ENCODE peak calls at places on chromosomes 2 and 18, in ten cellular contexts. G, Y, K, F, E, C, J, T, N and H are unnamed samples.

GRCh38 chr18:57497372-57498294 is 62.5 kb downstream of the ONECUT2 start:
- DNase-seq in G (no peak), Y (no peak), K (peak; percentile 46), F (peak; percentile 24), E (no peak), C (no peak), J (no peak), T (no peak), N (no peak), H (no peak)

GRCh38 chr2:98394595-98395153 is 48.4 kb downstream of the CNGA3 start:
- DNase-seq in G (no peak), Y (no peak), K (peak; percentile 8), F (peak; percentile 12), E (no peak), C (peak; percentile 51), J (no peak), T (no peak), N (no peak), H (no peak)

GRCh38 chr2:101704046-101704466 is 6.5 kb downstream of the MAP4K4 start:
- DNase-seq in G (no peak), Y (no peak), K (peak; percentile 95), F (peak; percentile 77), E (no peak), C (peak; percentile 80), J (no peak), T (peak; percentile 35), N (no peak), H (no peak)

GRCh38 chr2:25279091-25279651 is 62.6 kb downstream of the DNMT3A start:
- DNase-seq in G (peak; percentile 71), Y (no peak), K (peak; percentile 28), F (no peak), E (no peak), C (peak; percentile 48), J (no peak), T (no peak), N (no peak), H (no peak)

GRCh38 chr2:220932041-220932440 is 640.1 kb downstream of the EPHA4 start:
- DNase-seq in G (no peak), Y (no peak), K (no peak), F (no peak), E (no peak), C (no peak), J (no peak), T (no peak), N (no peak), H (no peak)

GRCh38 chr2:71930073-71930681 is 217.5 kb downstream of the CYP26B1 start:
- DNase-seq in G (no peak), Y (no peak), K (peak; percentile 96), F (no peak), E (no peak), C (no peak), J (no peak), T (no peak), N (no peak), H (no peak)

GRCh38 chr2:3481011-3481400 is 38.3 kb downstream of the ADI1 start:
- DNase-seq in G (no peak), Y (no peak), K (no peak), F (no peak), E (no peak), C (no peak), J (no peak), T (no peak), N (no peak), H (no peak)

GRCh38 chr2:179069685-179070084 is 19.7 kb upstream of the CCDC141 start:
- DNase-seq in G (no peak), Y (no peak), K (no peak), F (no peak), E (no peak), C (no peak), J (no peak), T (no peak), N (no peak), H (no peak)

GRCh38 chr2:226868331-226868730 is 32.5 kb downstream of the RHBDD1 start:
- DNase-seq in G (no peak), Y (no peak), K (no peak), F (peak; percentile 32), E (no peak), C (peak; percentile 13), J (no peak), T (no peak), N (no peak), H (no peak)

GRCh38 chr2:8133331-8133730 is 548.5 kb upstream of the ID2 start:
- DNase-seq in G (no peak), Y (no peak), K (no peak), F (no peak), E (no peak), C (no peak), J (no peak), T (no peak), N (no peak), H (no peak)

GRCh38 chr2:11466307-11467125 is 555 bp upstream of the E2F6 start:
- DNase-seq in G (no peak), Y (no peak), K (no peak), F (no peak), E (no peak), C (no peak), J (no peak), T (no peak), N (no peak), H (no peak)